ENCODE peak calls at places on chromosomes 16 and 17, in four cellular contexts. D is adrenal gland, M is BJ, N is A549. F is an unnamed sample.

GRCh38 chr16:48622456-48623303 is 12.7 kb upstream of the N4BP1 start:
- DNase-seq in D (no peak), M (no peak), N (no peak), F (no peak)

GRCh38 chr16:82350560-82350959 is 180.5 kb upstream of the MPHOSPH6 start:
- DNase-seq in D (no peak), M (no peak), N (no peak), F (no peak)

GRCh38 chr16:77599793-77600415 is 122.4 kb upstream of the NUDT7 start:
- DNase-seq in D (peak), M (no peak), N (peak), F (peak)

GRCh38 chr16:68257251-68257905 is 6.9 kb upstream of the SLC7A6 start:
- DNase-seq in D (peak), M (no peak), N (no peak), F (no peak)

GRCh38 chr16:54425681-54426549 is 139.3 kb upstream of the IRX3 start:
- DNase-seq in D (peak), M (no peak), N (no peak), F (no peak)

GRCh38 chr17:41455236-41455635 is 11.9 kb downstream of the KRT32 start:
- DNase-seq in D (no peak), M (no peak), N (no peak), F (no peak)

GRCh38 chr17:10226930-10227695 is 28.7 kb upstream of the GAS7 start:
- DNase-seq in D (peak), M (no peak), N (peak), F (peak)

GRCh38 chr16:4379001-4379688 is 7.5 kb downstream of the VASN start:
- DNase-seq in D (no peak), M (no peak), N (no peak), F (no peak)

GRCh38 chr17:9350083-9350482 is 225.5 kb downstream of the STX8 start:
- DNase-seq in D (peak), M (peak), N (no peak), F (peak)

GRCh38 chr17:35774499-35774898 is 13.8 kb downstream of the C17orf50 start:
- DNase-seq in D (no peak), M (no peak), N (no peak), F (no peak)

GRCh38 chr17:79728169-79728907 is 2.4 kb upstream of the ENPP7 start:
- DNase-seq in D (peak), M (peak), N (peak), F (peak)

GRCh38 chr17:48439875-48440505 is 10.0 kb upstream of the SKAP1 start:
- DNase-seq in D (peak), M (no peak), N (no peak), F (no peak)

GRCh38 chr17:9307313-9307998 is 268.2 kb downstream of the STX8 start:
- DNase-seq in D (no peak), M (no peak), N (no peak), F (no peak)

GRCh38 chr16:49597796-49598195 is 224.2 kb downstream of the C16orf78 start:
- DNase-seq in D (no peak), M (no peak), N (no peak), F (no peak)

GRCh38 chr17:4433515-4434031 is at the start of gene SPNS3:
- DNase-seq in D (no peak), M (no peak), N (no peak), F (no peak)

GRCh38 chr17:57782642-57783337 is 37.7 kb upstream of the CCDC182 start:
- DNase-seq in D (no peak), M (no peak), N (no peak), F (no peak)

GRCh38 chr17:1643293-1643998 is 2.1 kb downstream of the SCARF1 start:
- DNase-seq in D (peak), M (no peak), N (peak), F (peak)
- TF ChIP-seq CTCF in D (peak), M (no peak), N (peak), F (peak)

GRCh38 chr17:8162232-8162996 is at the start of gene VAMP2:
- DNase-seq in D (peak), M (no peak), N (peak), F (peak)
- TF ChIP-seq CTCF in D (peak), M (peak), N (no peak), F (no peak)

DNA sequence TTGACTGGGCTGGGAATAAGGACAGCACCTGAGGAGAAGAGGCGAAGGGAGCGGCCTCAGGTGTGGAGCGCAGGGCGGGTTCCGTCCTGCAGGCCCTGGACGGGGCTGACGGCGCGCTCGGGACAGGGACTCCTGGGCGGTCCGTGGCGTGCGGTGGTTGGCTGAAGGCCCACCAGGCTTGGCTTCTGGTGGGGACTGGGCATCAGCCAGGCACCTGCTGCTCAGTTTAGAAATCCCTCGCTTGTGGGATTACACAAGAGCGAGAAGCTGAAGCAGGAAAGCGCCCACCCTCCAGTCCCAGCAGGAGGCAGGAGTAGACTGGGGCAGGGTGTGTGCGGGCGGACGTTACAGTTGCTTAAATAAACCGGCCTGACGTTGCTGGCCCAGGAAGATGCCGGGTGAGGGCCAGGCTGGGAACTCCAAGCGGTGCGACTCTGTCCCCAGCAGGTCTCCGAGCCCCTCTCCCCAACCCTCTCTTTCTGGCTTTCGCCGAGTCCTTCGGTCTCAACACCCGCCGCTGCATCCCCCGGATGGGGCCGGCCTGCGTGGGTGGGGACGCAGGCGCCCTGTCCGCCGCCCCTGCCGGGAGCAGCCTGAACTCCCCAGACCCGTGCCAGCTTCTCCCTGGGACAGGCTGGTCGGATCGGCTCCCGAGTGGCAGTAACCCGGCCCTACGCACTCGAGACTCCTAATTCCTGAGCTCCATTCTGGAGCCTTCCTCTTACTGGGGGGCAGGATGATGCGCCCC is 639 bp downstream of the MIF4GD start:
- DNase-seq in D (peak), M (peak), N (peak), F (peak)
- TF ChIP-seq CTCF in D (peak), M (peak), N (no peak), F (no peak)

GRCh38 chr17:39781028-39781800 is 43.5 kb downstream of the GRB7 start:
- DNase-seq in D (no peak), M (no peak), N (no peak), F (no peak)
- TF ChIP-seq CTCF in D (no peak), M (no peak), N (no peak), F (no peak)

DNA sequence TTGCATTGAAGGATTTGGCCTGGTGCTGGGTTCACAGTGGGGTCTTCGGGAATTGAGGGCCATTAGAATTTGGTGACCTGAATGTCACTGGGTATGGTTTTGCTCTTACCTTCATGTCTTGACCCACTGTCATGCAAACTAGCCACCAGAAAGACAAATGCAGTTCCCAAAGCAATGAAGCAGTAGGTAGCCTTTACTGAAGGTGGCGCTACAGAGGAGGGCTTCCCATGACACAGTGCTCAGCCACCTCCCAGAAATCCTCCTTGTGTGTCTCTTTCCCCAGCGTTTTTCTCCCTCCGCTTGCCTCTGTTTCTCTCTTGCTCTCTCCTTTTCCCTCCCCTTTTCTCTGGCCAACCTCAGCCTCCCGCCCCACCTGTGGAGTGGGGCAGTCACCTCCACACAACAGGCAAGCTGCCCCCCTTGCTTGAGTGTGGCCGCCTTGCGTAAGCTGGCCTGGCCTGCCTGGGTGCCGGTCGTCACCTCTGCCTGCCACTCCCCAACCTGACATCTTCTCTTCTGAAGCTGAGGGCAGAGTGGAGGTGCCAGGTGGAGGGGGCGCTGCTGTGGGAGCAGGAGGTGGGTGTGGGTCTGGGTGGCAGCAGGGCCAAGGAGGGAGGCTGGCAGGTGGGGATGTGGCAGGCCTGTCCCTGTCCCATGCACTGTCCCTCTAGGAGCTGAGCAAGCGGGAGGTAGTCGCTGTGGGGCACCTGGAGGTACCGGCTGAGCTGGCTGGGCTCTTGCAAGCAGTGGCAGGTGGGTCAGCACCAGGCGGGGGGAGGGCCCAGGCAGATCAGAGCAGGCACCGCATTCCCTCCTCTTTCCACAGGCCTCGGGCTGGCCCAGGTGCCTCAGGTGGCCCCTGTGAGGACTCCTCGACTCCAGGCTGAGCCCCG is 34.7 kb downstream of the MYO15A start:
- DNase-seq in D (no peak), M (no peak), N (peak), F (no peak)
- TF ChIP-seq CTCF in D (no peak), M (peak), N (peak), F (no peak)

GRCh38 chr16:2151188-2152091 is 3.0 kb downstream of the RAB26 start:
- DNase-seq in D (no peak), M (no peak), N (no peak), F (no peak)

GRCh38 chr16:2154533-2155090 is 970 bp upstream of the TRAF7 start:
- DNase-seq in D (no peak), M (no peak), N (no peak), F (no peak)

GRCh38 chr16:2155091-2156024 is at the start of gene TRAF7:
- DNase-seq in D (peak), M (peak), N (peak), F (peak)

GRCh38 chr16:2150418-2151187 is 2.2 kb downstream of the RAB26 start:
- DNase-seq in D (no peak), M (no peak), N (peak), F (no peak)

DNA sequence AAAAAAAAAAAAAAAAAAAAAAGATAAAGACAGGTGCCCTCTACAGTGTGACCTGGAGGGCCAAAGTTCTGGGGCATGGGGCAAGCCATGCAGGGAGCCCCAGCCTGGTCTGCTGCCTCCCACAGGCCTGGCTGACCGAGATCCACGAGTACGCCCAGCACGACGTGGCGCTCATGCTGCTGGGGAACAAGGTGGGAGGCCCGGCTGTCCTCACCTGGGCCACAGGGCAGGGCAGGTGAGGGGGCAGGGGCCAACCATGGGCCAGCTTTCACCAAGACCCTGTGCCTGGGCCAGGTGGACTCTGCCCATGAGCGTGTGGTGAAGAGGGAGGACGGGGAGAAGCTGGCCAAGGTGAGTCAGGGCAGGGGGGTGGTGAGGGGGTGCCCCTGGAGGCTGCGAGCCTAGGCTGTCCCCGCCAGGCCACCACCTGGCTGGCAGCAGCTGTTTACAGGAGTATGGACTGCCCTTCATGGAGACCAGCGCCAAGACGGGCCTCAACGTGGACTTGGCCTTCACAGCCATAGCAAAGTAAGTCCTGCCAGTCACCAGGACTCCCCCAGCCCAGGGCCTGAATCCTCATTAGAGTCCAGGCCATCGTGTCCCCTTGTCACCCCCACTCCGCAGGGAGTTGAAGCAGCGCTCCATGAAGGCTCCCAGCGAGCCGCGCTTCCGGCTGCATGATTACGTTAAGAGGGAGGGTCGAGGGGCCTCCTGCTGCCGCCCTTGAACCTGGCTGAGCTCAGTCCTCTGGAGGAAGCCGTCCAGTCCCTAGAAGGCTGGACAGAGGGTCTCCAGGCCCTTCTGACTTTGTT is 2.7 kb upstream of the TRAF7 start:
- DNase-seq in D (no peak), M (no peak), N (no peak), F (no peak)
- TF ChIP-seq CTCF in D (no peak), M (no peak), N (no peak), F (no peak)

DNA sequence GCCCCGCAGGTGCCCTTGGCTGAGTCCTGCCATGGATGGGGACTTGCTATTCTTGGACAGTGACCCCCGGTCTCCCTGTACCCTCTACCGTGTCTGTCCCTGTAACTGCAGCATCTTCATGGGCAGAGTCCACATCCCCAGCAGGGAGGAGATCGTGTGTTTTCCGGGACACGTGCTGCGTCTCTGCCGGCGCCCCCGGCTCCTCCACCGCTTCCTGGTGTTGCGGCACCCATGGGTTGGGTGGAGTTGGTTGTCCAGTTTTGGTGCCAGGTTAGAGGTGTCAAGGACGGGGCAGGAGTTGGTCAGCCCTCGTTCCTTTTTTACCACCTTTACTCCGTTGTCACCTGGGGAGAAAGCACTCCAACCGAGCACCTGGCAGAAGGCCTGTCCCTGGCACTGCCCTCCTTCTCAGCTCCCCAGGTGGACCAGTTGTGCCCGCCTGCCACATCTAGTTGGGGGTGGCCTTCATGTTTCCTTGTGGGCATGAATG is 20.0 kb downstream of the BAIAP2 start:
- DNase-seq in D (no peak), M (no peak), N (no peak), F (no peak)
- TF ChIP-seq CTCF in D (no peak), M (no peak), N (no peak), F (no peak)

F was measured in RWPE1.